ENCODE peak calls at places on chromosomes 6 and 20, in five cellular contexts. A is A172; T is GM20000; C is activated T-helper 1 cell treated with Interleukin-2 at 50 U/mL for 16 hours; X is activated CD4-positive, alpha-beta T cell treated with anti-CD3 and anti-CD28 coated beads for 4 hours. Y is an unnamed sample.
A peak's percentile ranks its signal among the peaks of the same experiment; 100 is the strongest.

GRCh38 chr6:11738681-11739375 is 39.8 kb downstream of the ADTRP start:
- DNase-seq in A (no peak), T (no peak), C (no peak), X (no peak), Y (no peak)

GRCh38 chr20:33933469-33933909 is 60.2 kb upstream of the RALY start:
- DNase-seq in A (peak; percentile 45), T (peak; percentile 66), C (peak; percentile 16), X (peak; percentile 44), Y (peak; percentile 70)

GRCh38 chr20:48722002-48722731 is 105.6 kb downstream of the PREX1 start:
- DNase-seq in A (peak; percentile 72), T (peak; percentile 35), C (no peak), X (no peak), Y (peak; percentile 82)

GRCh38 chr20:38170219-38170902 is 5.3 kb upstream of the TGM2 start:
- DNase-seq in A (no peak), T (no peak), C (no peak), X (no peak), Y (no peak)

GRCh38 chr6:79812195-79812594 is 135.2 kb downstream of the ELOVL4 start:
- DNase-seq in A (no peak), T (no peak), C (no peak), X (no peak), Y (no peak)

GRCh38 chr20:41133709-41134361 is 3.5 kb upstream of the PLCG1 start:
- DNase-seq in A (no peak), T (peak; percentile 89), C (no peak), X (peak; percentile 77), Y (no peak)

GRCh38 chr6:8335371-8335770 is 100.0 kb downstream of the SLC35B3 start:
- DNase-seq in A (no peak), T (no peak), C (no peak), X (no peak), Y (no peak)

GRCh38 chr6:146913842-146914562 is 290.2 kb upstream of the STXBP5 start:
- DNase-seq in A (peak; percentile 96), T (no peak), C (no peak), X (no peak), Y (peak; percentile 99)

GRCh38 chr20:33373735-33374605 is 27.3 kb downstream of the CDK5RAP1 start:
- DNase-seq in A (peak; percentile 96), T (no peak), C (no peak), X (no peak), Y (peak; percentile 43)

GRCh38 chr6:75524322-75524972 is 30.8 kb upstream of the FILIP1 start:
- DNase-seq in A (peak; percentile 85), T (no peak), C (no peak), X (no peak), Y (peak; percentile 84)

GRCh38 chr6:2179950-2180349 is 65.5 kb downstream of the GMDS start:
- DNase-seq in A (no peak), T (no peak), C (no peak), X (no peak), Y (no peak)

GRCh38 chr6:168648240-168648639 is 207.3 kb downstream of the SMOC2 start:
- DNase-seq in A (no peak), T (no peak), C (no peak), X (no peak), Y (peak; percentile 32)

GRCh38 chr6:29014729-29015608 is 9.9 kb upstream of the ZNF311 start:
- DNase-seq in A (no peak), T (no peak), C (no peak), X (no peak), Y (no peak)

GRCh38 chr6:119241124-119241491 is 108.5 kb downstream of the MAN1A1 start:
- DNase-seq in A (no peak), T (no peak), C (no peak), X (no peak), Y (no peak)

GRCh38 chr6:35710241-35710847 is 21.6 kb upstream of the FKBP5 start:
- DNase-seq in A (no peak), T (no peak), C (no peak), X (no peak), Y (no peak)

GRCh38 chr20:51529027-51529749 is 13.3 kb downstream of the NFATC2 start:
- DNase-seq in A (peak; percentile 30), T (no peak), C (no peak), X (peak; percentile 59), Y (no peak)

GRCh38 chr6:82196159-82196558 is 51.4 kb downstream of the IBTK start:
- DNase-seq in A (no peak), T (no peak), C (no peak), X (no peak), Y (no peak)

GRCh38 chr6:28345201-28345600 is 4.5 kb upstream of the ZKSCAN3 start:
- DNase-seq in A (no peak), T (no peak), C (no peak), X (no peak), Y (no peak)

GRCh38 chr6:47262226-47262625 is 47.5 kb downstream of the TNFRSF21 start:
- DNase-seq in A (no peak), T (no peak), C (no peak), X (no peak), Y (no peak)

GRCh38 chr20:62297449-62298227 is 5.2 kb upstream of the ADRM1 start:
- DNase-seq in A (no peak), T (no peak), C (no peak), X (no peak), Y (no peak)

GRCh38 chr20:56985286-56985685 is 281.2 kb downstream of the BMP7 start:
- DNase-seq in A (peak; percentile 78), T (no peak), C (no peak), X (no peak), Y (peak; percentile 47)

GRCh38 chr20:1617055-1617454 is 2.8 kb downstream of the SIRPB1 start:
- DNase-seq in A (peak; percentile 14), T (no peak), C (no peak), X (no peak), Y (no peak)

GRCh38 chr6:111201155-111201554 is 113.9 kb downstream of the SLC16A10 start:
- DNase-seq in A (no peak), T (no peak), C (no peak), X (no peak), Y (no peak)

GRCh38 chr6:44258325-44258863 is 1.1 kb upstream of the SLC35B2 start:
- DNase-seq in A (no peak), T (peak; percentile 40), C (no peak), X (no peak), Y (no peak)

GRCh38 chr6:87127737-87128136 is 27.6 kb upstream of the ZNF292 start:
- DNase-seq in A (no peak), T (no peak), C (no peak), X (no peak), Y (no peak)

GRCh38 chr6:19757036-19757435 is 80.1 kb upstream of the ID4 start:
- DNase-seq in A (peak; percentile 64), T (no peak), C (no peak), X (no peak), Y (peak; percentile 30)

GRCh38 chr20:34516874-34517542 is 786 bp downstream of the DYNLRB1 start:
- DNase-seq in A (peak; percentile 19), T (peak; percentile 54), C (no peak), X (no peak), Y (no peak)

GRCh38 chr6:35096129-35096852 is 44.8 kb downstream of the TCP11 start:
- DNase-seq in A (peak; percentile 59), T (no peak), C (no peak), X (no peak), Y (peak; percentile 80)

GRCh38 chr6:15077006-15077405 is 168.9 kb upstream of the JARID2 start:
- DNase-seq in A (no peak), T (no peak), C (no peak), X (no peak), Y (no peak)

GRCh38 chr6:30898750-30899360 is 9.2 kb upstream of the GTF2H4 start:
- DNase-seq in A (no peak), T (no peak), C (no peak), X (no peak), Y (no peak)

GRCh38 chr20:44805991-44806729 is 4.2 kb downstream of the RIMS4 start:
- DNase-seq in A (no peak), T (no peak), C (no peak), X (no peak), Y (peak; percentile 35)

GRCh38 chr6:155317186-155317585 is 2.9 kb upstream of the TFB1M start:
- DNase-seq in A (no peak), T (no peak), C (no peak), X (no peak), Y (no peak)

Y was measured in Daoy.